ENCODE peak calls at places on chromosomes 7 and 10, in four cellular contexts. One of them, this sample, is unnamed.

GRCh38 chr7:130513447-130513846 is 21.6 kb downstream of the MEST start:
- DNase-seq in mesenchymal stem cell: no peak
- DNase-seq in adipocyte: no peak
- DNase-seq in CD8-positive, alpha-beta memory T cell: no peak
- DNase-seq in this sample: no peak

GRCh38 chr7:106561657-106562411 is 99.1 kb downstream of the CCDC71L start:
- DNase-seq in mesenchymal stem cell: no peak
- DNase-seq in adipocyte: no peak
- DNase-seq in CD8-positive, alpha-beta memory T cell: no peak
- DNase-seq in this sample: no peak

GRCh38 chr10:72367301-72367970 is 12.7 kb upstream of the DNAJB12 start:
- DNase-seq in mesenchymal stem cell: peak
- DNase-seq in adipocyte: peak
- DNase-seq in CD8-positive, alpha-beta memory T cell: no peak
- DNase-seq in this sample: peak

GRCh38 chr10:33559105-33559504 is 224.6 kb upstream of the NRP1 start:
- DNase-seq in mesenchymal stem cell: no peak
- DNase-seq in adipocyte: peak
- DNase-seq in CD8-positive, alpha-beta memory T cell: no peak
- DNase-seq in this sample: peak

GRCh38 chr10:117663750-117664149 is 121.2 kb downstream of the EMX2 start:
- DNase-seq in mesenchymal stem cell: peak
- DNase-seq in adipocyte: peak
- DNase-seq in CD8-positive, alpha-beta memory T cell: no peak
- DNase-seq in this sample: peak

GRCh38 chr7:66110861-66111260 is 3.8 kb upstream of the CRCP start:
- DNase-seq in mesenchymal stem cell: peak
- DNase-seq in adipocyte: peak
- DNase-seq in CD8-positive, alpha-beta memory T cell: no peak
- DNase-seq in this sample: peak

GRCh38 chr10:116770281-116770680 is 27.9 kb upstream of the HSPA12A start:
- DNase-seq in mesenchymal stem cell: no peak
- DNase-seq in adipocyte: no peak
- DNase-seq in CD8-positive, alpha-beta memory T cell: no peak
- DNase-seq in this sample: no peak

GRCh38 chr7:27115161-27116018 is 12.9 kb upstream of the HOXA2 start:
- DNase-seq in mesenchymal stem cell: peak
- DNase-seq in adipocyte: no peak
- DNase-seq in CD8-positive, alpha-beta memory T cell: no peak
- DNase-seq in this sample: peak

GRCh38 chr7:4174451-4174850 is 507.6 kb upstream of the FOXK1 start:
- DNase-seq in mesenchymal stem cell: no peak
- DNase-seq in adipocyte: no peak
- DNase-seq in CD8-positive, alpha-beta memory T cell: no peak
- DNase-seq in this sample: no peak

GRCh38 chr10:103739039-103739764 is 116.2 kb downstream of the SH3PXD2A start:
- DNase-seq in mesenchymal stem cell: peak
- DNase-seq in adipocyte: peak
- DNase-seq in CD8-positive, alpha-beta memory T cell: no peak
- DNase-seq in this sample: peak

GRCh38 chr7:77393261-77393660 is 22.9 kb downstream of the GSAP start:
- DNase-seq in mesenchymal stem cell: no peak
- DNase-seq in adipocyte: no peak
- DNase-seq in CD8-positive, alpha-beta memory T cell: no peak
- DNase-seq in this sample: no peak

GRCh38 chr10:132663666-132664365 is 122.1 kb downstream of the NKX6-2 start:
- DNase-seq in mesenchymal stem cell: no peak
- DNase-seq in adipocyte: no peak
- DNase-seq in CD8-positive, alpha-beta memory T cell: peak
- DNase-seq in this sample: no peak

GRCh38 chr10:132588301-132589013 is 50.9 kb downstream of the INPP5A start:
- DNase-seq in mesenchymal stem cell: peak
- DNase-seq in adipocyte: no peak
- DNase-seq in CD8-positive, alpha-beta memory T cell: no peak
- DNase-seq in this sample: peak

GRCh38 chr10:68526634-68527132 is 640 bp downstream of the SLC25A16 start:
- DNase-seq in mesenchymal stem cell: no peak
- DNase-seq in adipocyte: no peak
- DNase-seq in CD8-positive, alpha-beta memory T cell: no peak
- DNase-seq in this sample: no peak

GRCh38 chr7:121046893-121047468 is 58.5 kb downstream of the CPED1 start:
- DNase-seq in mesenchymal stem cell: no peak
- DNase-seq in adipocyte: no peak
- DNase-seq in CD8-positive, alpha-beta memory T cell: no peak
- DNase-seq in this sample: no peak

GRCh38 chr7:50835156-50835555 is 52.5 kb upstream of the GRB10 start:
- DNase-seq in mesenchymal stem cell: no peak
- DNase-seq in adipocyte: no peak
- DNase-seq in CD8-positive, alpha-beta memory T cell: no peak
- DNase-seq in this sample: no peak

GRCh38 chr7:91692800-91693199 is 187.7 kb downstream of the MTERF1 start:
- DNase-seq in mesenchymal stem cell: no peak
- DNase-seq in adipocyte: peak
- DNase-seq in CD8-positive, alpha-beta memory T cell: no peak
- DNase-seq in this sample: peak

GRCh38 chr7:46146454-46147255 is 225.6 kb upstream of the IGFBP3 start:
- DNase-seq in mesenchymal stem cell: peak
- DNase-seq in adipocyte: no peak
- DNase-seq in CD8-positive, alpha-beta memory T cell: no peak
- DNase-seq in this sample: peak

GRCh38 chr10:97020452-97021400 is 165.0 kb downstream of the SLIT1 start:
- DNase-seq in mesenchymal stem cell: no peak
- DNase-seq in adipocyte: no peak
- DNase-seq in CD8-positive, alpha-beta memory T cell: no peak
- DNase-seq in this sample: no peak

GRCh38 chr7:19677201-19677600 is 31.6 kb downstream of the POLR1F start:
- DNase-seq in mesenchymal stem cell: peak
- DNase-seq in adipocyte: no peak
- DNase-seq in CD8-positive, alpha-beta memory T cell: no peak
- DNase-seq in this sample: no peak

GRCh38 chr10:86100581-86101061 is 266.0 kb downstream of the GRID1 start:
- DNase-seq in mesenchymal stem cell: no peak
- DNase-seq in adipocyte: peak
- DNase-seq in CD8-positive, alpha-beta memory T cell: peak
- DNase-seq in this sample: no peak

GRCh38 chr10:114284346-114285071 is 45.5 kb downstream of the VWA2 start:
- DNase-seq in mesenchymal stem cell: no peak
- DNase-seq in adipocyte: no peak
- DNase-seq in CD8-positive, alpha-beta memory T cell: no peak
- DNase-seq in this sample: no peak

GRCh38 chr10:103556383-103557007 is 63.0 kb downstream of the NEURL1 start:
- DNase-seq in mesenchymal stem cell: no peak
- DNase-seq in adipocyte: no peak
- DNase-seq in CD8-positive, alpha-beta memory T cell: no peak
- DNase-seq in this sample: no peak

GRCh38 chr10:114010316-114010715 is 33.4 kb upstream of the ADRB1 start:
- DNase-seq in mesenchymal stem cell: no peak
- DNase-seq in adipocyte: peak
- DNase-seq in CD8-positive, alpha-beta memory T cell: no peak
- DNase-seq in this sample: no peak

GRCh38 chr7:107596881-107597581 is 17.0 kb downstream of the BCAP29 start:
- DNase-seq in mesenchymal stem cell: peak
- DNase-seq in adipocyte: peak
- DNase-seq in CD8-positive, alpha-beta memory T cell: no peak
- DNase-seq in this sample: peak

GRCh38 chr10:126351021-126351420 is 37.3 kb downstream of the ADAM12 start:
- DNase-seq in mesenchymal stem cell: no peak
- DNase-seq in adipocyte: no peak
- DNase-seq in CD8-positive, alpha-beta memory T cell: no peak
- DNase-seq in this sample: no peak

GRCh38 chr7:150860978-150861295 is 8.6 kb downstream of the AOC1 start:
- DNase-seq in mesenchymal stem cell: no peak
- DNase-seq in adipocyte: no peak
- DNase-seq in CD8-positive, alpha-beta memory T cell: no peak
- DNase-seq in this sample: no peak

GRCh38 chr7:32155712-32156111 is 85.5 kb upstream of the PDE1C start:
- DNase-seq in mesenchymal stem cell: peak
- DNase-seq in adipocyte: no peak
- DNase-seq in CD8-positive, alpha-beta memory T cell: no peak
- DNase-seq in this sample: peak

GRCh38 chr10:75071164-75071489 is 40.3 kb upstream of the SAMD8 start:
- DNase-seq in mesenchymal stem cell: peak
- DNase-seq in adipocyte: peak
- DNase-seq in CD8-positive, alpha-beta memory T cell: no peak
- DNase-seq in this sample: no peak

GRCh38 chr7:132501956-132502355 is 74.3 kb downstream of the PLXNA4 start:
- DNase-seq in mesenchymal stem cell: no peak
- DNase-seq in adipocyte: no peak
- DNase-seq in CD8-positive, alpha-beta memory T cell: no peak
- DNase-seq in this sample: no peak

GRCh38 chr7:142298009-142298408 is 40.2 kb upstream of the PRSS58 start:
- DNase-seq in mesenchymal stem cell: no peak
- DNase-seq in adipocyte: no peak
- DNase-seq in CD8-positive, alpha-beta memory T cell: no peak
- DNase-seq in this sample: no peak

GRCh38 chr7:55366461-55367138 is 1.5 kb downstream of the LANCL2 start:
- DNase-seq in mesenchymal stem cell: peak
- DNase-seq in adipocyte: peak
- DNase-seq in CD8-positive, alpha-beta memory T cell: no peak
- DNase-seq in this sample: no peak

GRCh38 chr7:120805636-120806388 is 52.1 kb downstream of the TSPAN12 start:
- DNase-seq in mesenchymal stem cell: peak
- DNase-seq in adipocyte: peak
- DNase-seq in CD8-positive, alpha-beta memory T cell: peak
- DNase-seq in this sample: peak

GRCh38 chr7:154777908-154778307 is 225.0 kb downstream of the PAXIP1 start:
- DNase-seq in mesenchymal stem cell: no peak
- DNase-seq in adipocyte: no peak
- DNase-seq in CD8-positive, alpha-beta memory T cell: no peak
- DNase-seq in this sample: no peak

GRCh38 chr10:75999515-76000209 is 568.2 kb downstream of the LRMDA start:
- DNase-seq in mesenchymal stem cell: no peak
- DNase-seq in adipocyte: no peak
- DNase-seq in CD8-positive, alpha-beta memory T cell: no peak
- DNase-seq in this sample: no peak

GRCh38 chr10:113073549-113074189 is 123.6 kb downstream of the TCF7L2 start:
- DNase-seq in mesenchymal stem cell: peak
- DNase-seq in adipocyte: no peak
- DNase-seq in CD8-positive, alpha-beta memory T cell: no peak
- DNase-seq in this sample: peak

GRCh38 chr10:4677296-4678021 is 148.5 kb upstream of the AKR1E2 start:
- DNase-seq in mesenchymal stem cell: peak
- DNase-seq in adipocyte: no peak
- DNase-seq in CD8-positive, alpha-beta memory T cell: no peak
- DNase-seq in this sample: peak

GRCh38 chr10:28938745-28939144 is 261.4 kb downstream of the BAMBI start:
- DNase-seq in mesenchymal stem cell: peak
- DNase-seq in adipocyte: no peak
- DNase-seq in CD8-positive, alpha-beta memory T cell: no peak
- DNase-seq in this sample: no peak

GRCh38 chr10:46240684-46241565 is 45.9 kb upstream of the ANTXRL start:
- DNase-seq in mesenchymal stem cell: no peak
- DNase-seq in adipocyte: no peak
- DNase-seq in CD8-positive, alpha-beta memory T cell: no peak
- DNase-seq in this sample: no peak

GRCh38 chr10:95183132-95183450 is 10.9 kb upstream of the ACSM6 start:
- DNase-seq in mesenchymal stem cell: no peak
- DNase-seq in adipocyte: no peak
- DNase-seq in CD8-positive, alpha-beta memory T cell: no peak
- DNase-seq in this sample: peak
- H3K4me3 ChIP-seq in mesenchymal stem cell: peak
- H3K4me3 ChIP-seq in adipocyte: peak
- H3K4me3 ChIP-seq in CD8-positive, alpha-beta memory T cell: peak
- H3K4me3 ChIP-seq in this sample: peak

GRCh38 chr10:78420946-78421732 is 387.5 kb downstream of the RPS24 start:
- DNase-seq in mesenchymal stem cell: no peak
- DNase-seq in adipocyte: no peak
- DNase-seq in CD8-positive, alpha-beta memory T cell: no peak
- DNase-seq in this sample: no peak

GRCh38 chr10:78427497-78428031 is 393.9 kb downstream of the RPS24 start:
- DNase-seq in mesenchymal stem cell: no peak
- DNase-seq in adipocyte: no peak
- DNase-seq in CD8-positive, alpha-beta memory T cell: no peak
- DNase-seq in this sample: no peak

GRCh38 chr10:78428579-78428978 is 394.9 kb downstream of the RPS24 start:
- DNase-seq in mesenchymal stem cell: no peak
- DNase-seq in adipocyte: no peak
- DNase-seq in CD8-positive, alpha-beta memory T cell: no peak
- DNase-seq in this sample: no peak

GRCh38 chr10:78426181-78426580 is 392.5 kb downstream of the RPS24 start:
- DNase-seq in mesenchymal stem cell: no peak
- DNase-seq in adipocyte: no peak
- DNase-seq in CD8-positive, alpha-beta memory T cell: no peak
- DNase-seq in this sample: no peak

DNA sequence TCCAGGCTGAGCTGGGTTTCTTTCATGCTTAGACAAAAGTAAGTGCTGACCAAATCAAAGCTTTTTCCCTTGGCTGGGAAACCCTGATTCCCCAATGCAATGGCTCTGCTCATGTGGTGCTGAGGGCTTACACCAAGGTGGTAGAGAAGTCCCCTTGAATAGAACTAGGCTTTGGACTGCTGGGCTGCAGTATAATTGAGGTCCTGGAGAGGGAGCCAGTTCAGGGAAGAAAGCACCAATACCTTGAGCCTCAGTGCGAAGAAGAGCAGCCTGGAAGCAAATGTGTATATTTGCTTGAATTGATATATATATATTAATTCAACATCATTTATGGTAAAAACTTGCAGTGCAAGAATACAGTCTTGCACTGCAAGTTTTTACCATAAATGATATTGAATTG is 391.1 kb downstream of the RPS24 start:
- DNase-seq in mesenchymal stem cell: no peak
- DNase-seq in adipocyte: no peak
- DNase-seq in CD8-positive, alpha-beta memory T cell: no peak
- DNase-seq in this sample: no peak
- H3K4me3 ChIP-seq in mesenchymal stem cell: no peak
- H3K4me3 ChIP-seq in adipocyte: no peak
- H3K4me3 ChIP-seq in CD8-positive, alpha-beta memory T cell: no peak
- H3K4me3 ChIP-seq in this sample: no peak

GRCh38 chr7:43649755-43650274 is 66.9 kb downstream of the STK17A start:
- DNase-seq in mesenchymal stem cell: peak
- DNase-seq in adipocyte: no peak
- DNase-seq in CD8-positive, alpha-beta memory T cell: peak
- DNase-seq in this sample: no peak
- H3K4me3 ChIP-seq in mesenchymal stem cell: no peak
- H3K4me3 ChIP-seq in adipocyte: no peak
- H3K4me3 ChIP-seq in CD8-positive, alpha-beta memory T cell: peak
- H3K4me3 ChIP-seq in this sample: no peak

GRCh38 chr7:39936786-39937185 is 13.3 kb upstream of the CDK13 start:
- DNase-seq in mesenchymal stem cell: no peak
- DNase-seq in adipocyte: no peak
- DNase-seq in CD8-positive, alpha-beta memory T cell: no peak
- DNase-seq in this sample: no peak

GRCh38 chr7:39937366-39938153 is 12.5 kb upstream of the CDK13 start:
- DNase-seq in mesenchymal stem cell: no peak
- DNase-seq in adipocyte: no peak
- DNase-seq in CD8-positive, alpha-beta memory T cell: no peak
- DNase-seq in this sample: no peak

DNA sequence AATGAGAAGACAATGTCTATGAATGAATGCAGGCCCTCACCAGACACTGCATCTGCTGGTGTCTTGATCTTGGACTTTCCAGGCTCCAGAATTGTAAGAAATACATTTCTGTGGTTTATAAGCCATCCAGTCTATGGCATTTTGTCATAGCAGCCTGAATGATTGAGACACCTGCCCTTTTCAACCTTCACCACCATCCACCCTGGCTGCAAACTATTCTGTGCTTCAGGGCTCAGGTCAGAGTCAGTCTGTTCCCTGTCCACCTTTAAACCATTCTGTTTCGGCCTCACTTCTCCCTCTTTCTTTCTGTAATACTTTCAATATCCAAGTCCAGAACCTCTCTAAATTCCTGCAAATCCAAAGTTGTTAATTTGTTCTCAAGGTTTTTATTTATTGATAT is 15.9 kb upstream of the CDK13 start:
- DNase-seq in mesenchymal stem cell: no peak
- DNase-seq in adipocyte: no peak
- DNase-seq in CD8-positive, alpha-beta memory T cell: no peak
- DNase-seq in this sample: no peak
- H3K4me3 ChIP-seq in mesenchymal stem cell: no peak
- H3K4me3 ChIP-seq in adipocyte: no peak
- H3K4me3 ChIP-seq in CD8-positive, alpha-beta memory T cell: no peak
- H3K4me3 ChIP-seq in this sample: no peak